ENCODE peak calls at places on chromosomes 11 and 22, in ten cellular contexts. V, C, P, E, Y, M, T, K, Z and L are unnamed samples.

GRCh38 chr11:44016129-44016528 is 31.7 kb upstream of the ACCSL start:
- DNase-seq in V (peak), C (no peak), P (no peak), E (no peak), Y (peak), M (peak), T (no peak), K (peak), Z (no peak), L (peak)

GRCh38 chr11:972812-973211 is 47.1 kb downstream of the AP2A2 start:
- DNase-seq in V (no peak), C (no peak), P (no peak), E (no peak), Y (no peak), M (no peak), T (no peak), K (no peak), Z (no peak), L (no peak)

GRCh38 chr22:32106930-32107329 is 52.2 kb downstream of the C22orf42 start:
- DNase-seq in V (peak), C (no peak), P (no peak), E (no peak), Y (no peak), M (peak), T (no peak), K (no peak), Z (peak), L (no peak)

GRCh38 chr11:9738126-9738525 is 74.2 kb downstream of the SWAP70 start:
- DNase-seq in V (no peak), C (no peak), P (no peak), E (no peak), Y (no peak), M (no peak), T (no peak), K (no peak), Z (no peak), L (no peak)

GRCh38 chr11:94297967-94298576 is 6.3 kb upstream of the IZUMO1R start:
- DNase-seq in V (no peak), C (no peak), P (no peak), E (no peak), Y (no peak), M (peak), T (no peak), K (no peak), Z (no peak), L (no peak)

GRCh38 chr22:19895160-19895849 is 40.6 kb upstream of the GNB1L start:
- DNase-seq in V (no peak), C (no peak), P (no peak), E (no peak), Y (no peak), M (no peak), T (no peak), K (no peak), Z (no peak), L (no peak)

GRCh38 chr11:61657566-61657965 is 22.6 kb upstream of the DAGLA start:
- DNase-seq in V (no peak), C (no peak), P (no peak), E (no peak), Y (no peak), M (no peak), T (no peak), K (no peak), Z (no peak), L (no peak)

GRCh38 chr11:67484847-67485311 is 2.1 kb downstream of the AIP start:
- DNase-seq in V (no peak), C (no peak), P (no peak), E (no peak), Y (peak), M (no peak), T (no peak), K (no peak), Z (peak), L (no peak)

GRCh38 chr11:96424693-96425092 is 34.9 kb downstream of the JRKL start:
- DNase-seq in V (peak), C (no peak), P (no peak), E (no peak), Y (no peak), M (peak), T (no peak), K (peak), Z (no peak), L (no peak)

GRCh38 chr11:61075891-61076290 is 26.4 kb upstream of the CD5 start:
- DNase-seq in V (peak), C (peak), P (no peak), E (no peak), Y (peak), M (peak), T (no peak), K (no peak), Z (no peak), L (no peak)

GRCh38 chr22:32000171-32000570 is 42.9 kb upstream of the SLC5A1 start:
- DNase-seq in V (no peak), C (no peak), P (no peak), E (no peak), Y (no peak), M (no peak), T (no peak), K (no peak), Z (no peak), L (no peak)

GRCh38 chr11:37449146-37449545 is 851.1 kb upstream of the RAG2 start:
- DNase-seq in V (peak), C (no peak), P (no peak), E (no peak), Y (no peak), M (peak), T (no peak), K (peak), Z (peak), L (no peak)

GRCh38 chr22:17675584-17675983 is 37.0 kb downstream of the BCL2L13 start:
- DNase-seq in V (no peak), C (no peak), P (no peak), E (no peak), Y (no peak), M (no peak), T (no peak), K (no peak), Z (no peak), L (no peak)

GRCh38 chr11:126410649-126411048 is 55.2 kb downstream of the ST3GAL4 start:
- DNase-seq in V (peak), C (no peak), P (no peak), E (no peak), Y (no peak), M (peak), T (no peak), K (no peak), Z (no peak), L (no peak)

GRCh38 chr11:45042560-45042959 is 91.9 kb upstream of the TP53I11 start:
- DNase-seq in V (peak), C (no peak), P (no peak), E (no peak), Y (peak), M (peak), T (no peak), K (no peak), Z (no peak), L (no peak)

GRCh38 chr11:64153831-64154230 is 12.1 kb downstream of the MACROD1 start:
- DNase-seq in V (no peak), C (no peak), P (no peak), E (no peak), Y (no peak), M (no peak), T (no peak), K (no peak), Z (no peak), L (no peak)

GRCh38 chr22:27032121-27032761 is 374.9 kb downstream of the MIAT start:
- DNase-seq in V (peak), C (peak), P (no peak), E (no peak), Y (peak), M (peak), T (no peak), K (no peak), Z (no peak), L (no peak)

GRCh38 chr22:40387758-40388157 is 17.4 kb downstream of the SGSM3 start:
- DNase-seq in V (no peak), C (no peak), P (no peak), E (no peak), Y (no peak), M (no peak), T (no peak), K (no peak), Z (no peak), L (no peak)

GRCh38 chr11:7281083-7281482 is 29.4 kb downstream of the SYT9 start:
- DNase-seq in V (no peak), C (no peak), P (no peak), E (no peak), Y (no peak), M (peak), T (no peak), K (peak), Z (no peak), L (no peak)

GRCh38 chr11:67417425-67417824 is 1.9 kb downstream of the CARNS1 start:
- DNase-seq in V (no peak), C (no peak), P (no peak), E (no peak), Y (no peak), M (no peak), T (no peak), K (no peak), Z (no peak), L (no peak)

GRCh38 chr11:79052539-79052938 is 388.3 kb downstream of the TENM4 start:
- DNase-seq in V (no peak), C (peak), P (no peak), E (no peak), Y (no peak), M (peak), T (no peak), K (no peak), Z (no peak), L (no peak)

GRCh38 chr11:125348141-125348651 is 147.9 kb downstream of the FEZ1 start:
- DNase-seq in V (no peak), C (no peak), P (no peak), E (no peak), Y (no peak), M (no peak), T (no peak), K (no peak), Z (no peak), L (no peak)

GRCh38 chr22:36332623-36333331 is 55.0 kb downstream of the MYH9 start:
- DNase-seq in V (no peak), C (no peak), P (peak), E (no peak), Y (peak), M (peak), T (peak), K (peak), Z (peak), L (no peak)

GRCh38 chr22:25403752-25404471 is 160.6 kb upstream of the GRK3 start:
- DNase-seq in V (peak), C (no peak), P (no peak), E (no peak), Y (no peak), M (peak), T (no peak), K (no peak), Z (peak), L (no peak)

GRCh38 chr11:34629711-34630110 is 8.8 kb downstream of the EHF start:
- DNase-seq in V (no peak), C (no peak), P (no peak), E (no peak), Y (no peak), M (no peak), T (no peak), K (no peak), Z (no peak), L (no peak)

GRCh38 chr11:6354651-6355485 is 34.6 kb upstream of the CAVIN3 start:
- DNase-seq in V (no peak), C (no peak), P (no peak), E (no peak), Y (no peak), M (no peak), T (no peak), K (no peak), Z (no peak), L (no peak)

GRCh38 chr11:8267280-8267679 is 3.6 kb upstream of the LMO1 start:
- DNase-seq in V (no peak), C (no peak), P (no peak), E (no peak), Y (peak), M (no peak), T (no peak), K (no peak), Z (no peak), L (no peak)

GRCh38 chr22:35312198-35313059 is 12.7 kb downstream of the TOM1 start:
- DNase-seq in V (peak), C (no peak), P (no peak), E (no peak), Y (peak), M (peak), T (no peak), K (no peak), Z (no peak), L (no peak)

GRCh38 chr11:78651923-78652602 is 77.4 kb upstream of the NARS2 start:
- DNase-seq in V (no peak), C (no peak), P (no peak), E (no peak), Y (no peak), M (no peak), T (no peak), K (no peak), Z (no peak), L (no peak)